ENCODE peak calls at places on chromosomes 3 and 15, in seven cellular contexts. R, C, B, L, W, P and Y are unnamed samples.

GRCh38 chr3:73508330-73508954 is 116.3 kb downstream of the PDZRN3 start:
- DNase-seq in R (peak), C (peak), B (peak), L (peak), W (peak), P (peak), Y (peak)

GRCh38 chr3:155876037-155876436 is 5.6 kb downstream of the GMPS start:
- DNase-seq in R (no peak), C (no peak), B (no peak), L (no peak), W (no peak), P (no peak), Y (no peak)

GRCh38 chr3:50950591-50950990 is 275.9 kb downstream of the DOCK3 start:
- DNase-seq in R (no peak), C (no peak), B (no peak), L (no peak), W (no peak), P (no peak), Y (no peak)

GRCh38 chr3:13636874-13637273 is 87.9 kb downstream of the FBLN2 start:
- DNase-seq in R (no peak), C (no peak), B (no peak), L (no peak), W (no peak), P (no peak), Y (no peak)

GRCh38 chr3:109369510-109369909 is 32.2 kb upstream of the DPPA4 start:
- DNase-seq in R (no peak), C (peak), B (no peak), L (no peak), W (no peak), P (no peak), Y (no peak)

GRCh38 chr3:143951351-143951971 is 20.2 kb upstream of the DIPK2A start:
- DNase-seq in R (peak), C (peak), B (peak), L (peak), W (no peak), P (peak), Y (peak)

GRCh38 chr15:73800662-73801345 is 47.7 kb upstream of the INSYN1 start:
- DNase-seq in R (peak), C (no peak), B (no peak), L (peak), W (peak), P (peak), Y (peak)

GRCh38 chr3:10074666-10075065 is 33.4 kb downstream of the FANCD2OS start:
- DNase-seq in R (no peak), C (no peak), B (no peak), L (peak), W (no peak), P (no peak), Y (no peak)

GRCh38 chr15:49290204-49290603 is 120.2 kb downstream of the GALK2 start:
- DNase-seq in R (no peak), C (no peak), B (no peak), L (no peak), W (no peak), P (no peak), Y (no peak)

GRCh38 chr3:13621381-13622221 is 72.7 kb downstream of the FBLN2 start:
- DNase-seq in R (peak), C (no peak), B (peak), L (no peak), W (no peak), P (no peak), Y (no peak)

GRCh38 chr15:94607176-94607654 is 375.9 kb downstream of the MCTP2 start:
- DNase-seq in R (peak), C (no peak), B (peak), L (no peak), W (no peak), P (peak), Y (peak)

GRCh38 chr3:145776782-145777408 is 384.1 kb downstream of the PLOD2 start:
- DNase-seq in R (peak), C (peak), B (peak), L (peak), W (peak), P (peak), Y (peak)

GRCh38 chr3:59052803-59053411 is 3.1 kb upstream of the CFAP20DC start:
- DNase-seq in R (peak), C (peak), B (no peak), L (peak), W (peak), P (peak), Y (peak)

DNA sequence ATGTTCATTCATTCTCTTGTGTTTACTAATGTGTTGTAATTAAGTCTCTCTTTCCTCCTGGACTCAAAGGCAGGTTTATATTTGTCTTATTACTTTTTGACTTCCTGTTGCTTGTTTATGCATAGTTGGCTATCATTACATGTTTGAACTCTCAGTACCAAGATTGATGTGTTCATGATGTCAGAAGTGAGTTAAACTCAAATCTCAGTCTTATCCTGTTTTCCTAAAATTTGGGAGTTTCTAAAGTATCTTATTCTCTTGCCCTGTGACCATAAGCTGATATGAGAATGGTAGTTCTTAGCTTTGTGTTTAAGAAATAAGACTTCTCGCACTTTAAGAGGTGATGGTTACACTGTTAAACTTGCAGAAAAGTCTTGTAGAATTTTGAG is 5.2 kb downstream of the GLCE start:
- DNase-seq in R (peak), C (no peak), B (no peak), L (no peak), W (no peak), P (no peak), Y (no peak)
- H3K4me2 ChIP-seq in R (no peak), C (no peak), B (no peak), L (no peak), W (no peak), P (peak), Y (no peak)

DNA sequence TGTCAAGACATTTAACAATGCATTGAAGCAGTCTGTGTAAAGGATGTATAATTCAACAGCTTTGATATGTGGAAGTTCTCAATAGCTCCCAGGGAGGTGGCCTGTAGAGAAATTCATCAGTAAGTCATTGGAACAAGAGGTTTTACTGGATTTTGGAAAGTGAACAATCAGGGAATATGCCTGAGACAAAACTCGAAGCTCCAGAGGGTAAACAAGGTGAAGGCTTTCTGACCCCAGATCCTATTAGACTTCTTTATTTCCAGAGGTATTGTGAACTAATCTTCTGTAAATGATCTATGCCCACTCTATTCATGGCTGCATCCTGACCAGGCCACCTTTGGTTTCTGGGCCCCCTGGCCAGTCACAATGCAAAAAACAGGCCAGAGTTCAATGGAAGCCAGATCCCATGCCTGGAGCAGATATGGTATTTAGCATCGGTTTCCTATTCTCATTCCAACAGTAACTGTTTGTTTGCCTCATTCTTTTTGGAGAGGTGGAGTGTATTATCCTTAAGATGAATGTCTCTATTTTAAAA is 177.3 kb downstream of the SATB1 start:
- DNase-seq in R (no peak), C (peak), B (no peak), L (no peak), W (no peak), P (no peak), Y (no peak)
- H3K4me2 ChIP-seq in R (no peak), C (no peak), B (no peak), L (no peak), W (no peak), P (no peak), Y (no peak)

DNA sequence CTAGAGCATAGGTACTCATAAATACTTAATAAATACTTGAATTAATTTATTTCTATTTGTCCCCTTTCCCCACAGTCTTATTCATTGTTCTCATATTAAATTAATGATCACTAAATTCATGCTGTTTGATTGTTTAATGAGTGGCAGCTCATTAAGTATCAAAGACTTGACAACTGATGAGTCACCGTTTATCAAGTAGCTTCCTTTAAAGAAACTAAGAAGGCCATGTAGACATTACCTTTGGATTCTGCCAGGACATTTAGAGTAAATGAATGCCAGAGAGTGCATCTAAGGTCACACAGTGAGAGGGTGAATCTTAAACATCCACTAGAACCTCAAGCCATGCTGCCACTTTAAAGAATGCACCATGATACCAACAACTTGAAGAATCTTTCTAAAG is 23.9 kb downstream of the ZBED2 start:
- DNase-seq in R (no peak), C (no peak), B (no peak), L (no peak), W (no peak), P (no peak), Y (no peak)
- H3K4me2 ChIP-seq in R (no peak), C (no peak), B (no peak), L (no peak), W (no peak), P (no peak), Y (no peak)

GRCh38 chr15:90550919-90551318 is 21.2 kb downstream of the CRTC3 start:
- DNase-seq in R (no peak), C (no peak), B (no peak), L (no peak), W (no peak), P (no peak), Y (no peak)

GRCh38 chr15:90552162-90552928 is 22.6 kb downstream of the CRTC3 start:
- DNase-seq in R (peak), C (no peak), B (no peak), L (peak), W (peak), P (no peak), Y (no peak)

GRCh38 chr15:90552929-90553211 is 23.1 kb downstream of the CRTC3 start:
- DNase-seq in R (no peak), C (no peak), B (no peak), L (no peak), W (no peak), P (no peak), Y (no peak)

GRCh38 chr15:90557147-90557546 is 27.4 kb downstream of the CRTC3 start:
- DNase-seq in R (peak), C (no peak), B (no peak), L (peak), W (no peak), P (no peak), Y (no peak)

GRCh38 chr15:90553248-90553745 is 23.6 kb downstream of the CRTC3 start:
- DNase-seq in R (peak), C (no peak), B (no peak), L (peak), W (peak), P (no peak), Y (no peak)
- H3K4me2 ChIP-seq in R (peak), C (no peak), B (no peak), L (peak), W (peak), P (no peak), Y (no peak)

DNA sequence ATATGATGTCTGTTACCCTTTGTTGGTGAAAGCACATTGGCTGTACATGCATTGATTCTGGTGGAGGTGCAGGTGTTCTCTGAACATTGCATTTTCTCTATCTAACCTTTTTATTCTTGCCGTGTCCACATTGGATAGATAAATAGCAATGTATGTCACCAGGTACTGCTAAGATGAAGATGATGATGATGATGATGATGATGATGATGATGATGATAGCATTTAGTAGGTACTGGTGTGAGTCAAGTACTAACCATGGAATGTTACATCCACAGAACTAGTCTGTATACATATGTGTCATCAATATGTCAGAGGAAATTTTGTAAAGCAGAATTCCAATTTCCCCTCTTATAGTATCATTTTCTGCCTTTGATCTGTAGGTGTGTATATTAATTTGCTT is 36.3 kb downstream of the ARPP21 start:
- DNase-seq in R (no peak), C (no peak), B (no peak), L (no peak), W (no peak), P (no peak), Y (no peak)
- H3K4me2 ChIP-seq in R (no peak), C (no peak), B (no peak), L (no peak), W (no peak), P (no peak), Y (no peak)

DNA sequence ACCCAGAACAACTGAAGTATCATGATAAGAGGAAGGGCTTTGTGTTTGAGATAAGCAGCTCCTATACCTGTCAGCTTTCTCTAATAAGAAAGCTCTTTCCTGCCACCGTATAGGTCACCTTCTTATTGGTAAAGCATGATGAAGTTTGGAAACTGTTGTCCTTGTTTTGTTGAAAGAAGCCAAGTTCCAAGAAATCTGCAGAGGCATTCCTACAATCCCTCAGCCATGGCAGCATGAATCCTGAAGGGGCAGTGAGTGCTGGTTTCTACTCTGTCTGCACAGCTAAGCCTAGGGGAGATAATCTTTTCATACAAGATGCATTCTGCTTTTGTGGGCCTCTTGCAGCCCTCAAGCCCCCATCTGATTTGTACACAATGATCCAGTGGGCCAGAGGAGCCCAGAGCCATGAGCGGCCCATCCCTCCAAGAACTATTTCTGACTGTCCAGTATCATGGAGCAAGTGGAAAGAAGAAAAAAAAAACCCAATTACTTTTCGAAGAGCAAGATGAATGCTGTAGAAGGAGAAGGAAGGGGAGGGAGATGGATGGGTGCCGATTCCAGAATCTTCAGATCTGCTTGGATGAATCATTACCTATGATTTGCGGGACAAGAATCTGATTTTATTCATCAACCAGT is 1.9 kb upstream of the THBS1 start:
- DNase-seq in R (peak), C (peak), B (no peak), L (peak), W (no peak), P (peak), Y (no peak)
- H3K4me2 ChIP-seq in R (peak), C (peak), B (no peak), L (peak), W (peak), P (peak), Y (peak)

GRCh38 chr3:195208631-195209030 is 62.3 kb downstream of the XXYLT1 start:
- DNase-seq in R (no peak), C (no peak), B (no peak), L (no peak), W (no peak), P (no peak), Y (no peak)
- H3K4me2 ChIP-seq in R (peak), C (no peak), B (no peak), L (no peak), W (no peak), P (no peak), Y (no peak)

DNA sequence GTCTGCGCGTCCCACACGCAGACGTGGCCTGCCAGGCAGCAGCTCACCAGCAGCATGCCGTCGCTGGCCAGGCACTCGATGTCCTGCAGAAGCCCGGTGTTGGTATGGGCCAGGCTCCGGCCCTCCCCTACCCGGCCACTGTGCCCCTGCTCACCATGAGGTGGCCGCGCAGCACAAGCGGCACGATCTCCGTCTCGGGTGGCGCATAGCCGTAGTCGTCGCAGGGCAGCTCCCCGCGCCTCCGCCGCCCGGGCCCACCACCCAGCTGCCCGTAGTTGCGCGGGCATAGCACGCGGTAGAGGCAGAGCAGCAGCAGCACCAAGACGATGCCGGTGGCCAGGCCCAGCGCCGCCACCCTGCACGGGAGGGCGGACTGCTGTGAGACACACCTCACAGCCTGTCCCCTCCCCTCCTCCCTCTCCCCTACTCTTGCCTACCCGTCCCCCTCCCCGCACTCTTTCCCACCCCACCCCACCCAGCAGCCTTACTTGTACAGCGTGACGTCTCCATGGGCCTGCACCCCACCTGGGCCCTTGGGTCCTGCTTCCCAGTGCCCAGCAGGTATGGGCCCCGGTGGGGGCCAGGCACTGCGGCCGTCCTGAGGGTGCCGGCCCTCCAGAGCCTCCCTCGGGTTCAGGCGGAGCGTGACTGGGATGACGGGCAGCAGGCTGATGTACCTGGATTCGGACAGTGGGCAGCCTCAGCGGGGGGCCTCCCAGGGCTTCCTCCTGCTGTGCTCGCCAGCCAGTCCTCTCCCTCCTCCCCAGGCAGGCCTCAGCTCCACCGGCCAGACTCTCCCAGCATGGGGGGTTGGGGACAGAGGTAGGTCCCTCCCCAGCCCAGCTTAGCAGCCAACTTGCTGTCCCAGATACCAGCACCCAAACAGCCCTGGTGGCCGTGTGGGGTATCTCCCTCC is 37.6 kb downstream of the PTPN23 start:
- DNase-seq in R (no peak), C (no peak), B (no peak), L (no peak), W (no peak), P (no peak), Y (no peak)
- H3K4me2 ChIP-seq in R (no peak), C (no peak), B (no peak), L (no peak), W (no peak), P (no peak), Y (no peak)